ENCODE peak calls at places on chromosomes 2 and 18, in five cellular contexts. One of them, this sample, is unnamed.

GRCh38 chr18:12359515-12359927 is 17.5 kb downstream of the AFG3L2 start:
- DNase-seq in HCT116: no peak
- DNase-seq in HepG2: no peak
- DNase-seq in GM12878: no peak
- DNase-seq in SK-N-SH: no peak
- DNase-seq in this sample: no peak

GRCh38 chr2:54428401-54428800 is 27.7 kb upstream of the SPTBN1 start:
- DNase-seq in GM12878: no peak
- DNase-seq in HepG2: no peak
- DNase-seq in HCT116: no peak
- DNase-seq in SK-N-SH: no peak
- DNase-seq in this sample: no peak

GRCh38 chr2:58904091-58904490 is 663.0 kb upstream of the FANCL start:
- DNase-seq in GM12878: no peak
- DNase-seq in HepG2: no peak
- DNase-seq in HCT116: no peak
- DNase-seq in SK-N-SH: no peak
- DNase-seq in this sample: no peak

GRCh38 chr2:212712466-212712865 is 173.9 kb upstream of the ERBB4 start:
- DNase-seq in SK-N-SH: no peak
- DNase-seq in HepG2: no peak
- DNase-seq in GM12878: no peak
- DNase-seq in HCT116: no peak
- DNase-seq in this sample: no peak

GRCh38 chr2:128782411-128783192 is 463.9 kb upstream of the HS6ST1 start:
- DNase-seq in HCT116: no peak
- DNase-seq in GM12878: no peak
- DNase-seq in SK-N-SH: no peak
- DNase-seq in HepG2: no peak
- DNase-seq in this sample: no peak

GRCh38 chr18:78783564-78783960 is 196.1 kb upstream of the SALL3 start:
- DNase-seq in HepG2: no peak
- DNase-seq in GM12878: no peak
- DNase-seq in SK-N-SH: no peak
- DNase-seq in HCT116: no peak
- DNase-seq in this sample: no peak

GRCh38 chr2:201235865-201236811 is 24.2 kb upstream of the CASP8 start:
- DNase-seq in SK-N-SH: peak
- DNase-seq in HCT116: no peak
- DNase-seq in GM12878: no peak
- DNase-seq in HepG2: peak
- DNase-seq in this sample: peak

GRCh38 chr2:209876211-209876610 is 104.6 kb downstream of the UNC80 start:
- DNase-seq in GM12878: no peak
- DNase-seq in SK-N-SH: no peak
- DNase-seq in HCT116: no peak
- DNase-seq in HepG2: no peak
- DNase-seq in this sample: peak

GRCh38 chr2:11784747-11785610 is 38.5 kb downstream of the LPIN1 start:
- DNase-seq in HepG2: no peak
- DNase-seq in HCT116: no peak
- DNase-seq in SK-N-SH: peak
- DNase-seq in GM12878: no peak
- DNase-seq in this sample: peak

GRCh38 chr2:127193948-127194267 is 26.2 kb downstream of the CYP27C1 start:
- DNase-seq in SK-N-SH: no peak
- DNase-seq in GM12878: no peak
- DNase-seq in HCT116: no peak
- DNase-seq in HepG2: no peak
- DNase-seq in this sample: no peak

GRCh38 chr2:124289615-124290014 is 264.5 kb downstream of the CNTNAP5 start:
- DNase-seq in GM12878: no peak
- DNase-seq in HCT116: no peak
- DNase-seq in SK-N-SH: no peak
- DNase-seq in HepG2: no peak
- DNase-seq in this sample: no peak

GRCh38 chr2:145530653-145531052 is 1010.7 kb upstream of the ZEB2 start:
- DNase-seq in HepG2: no peak
- DNase-seq in HCT116: no peak
- DNase-seq in SK-N-SH: no peak
- DNase-seq in GM12878: no peak
- DNase-seq in this sample: no peak

GRCh38 chr18:57052173-57052572 is 94.7 kb upstream of the BOD1L2 start:
- DNase-seq in HepG2: no peak
- DNase-seq in HCT116: no peak
- DNase-seq in GM12878: no peak
- DNase-seq in SK-N-SH: no peak
- DNase-seq in this sample: no peak

GRCh38 chr18:23573948-23574431 is 12.3 kb downstream of the NPC1 start:
- DNase-seq in SK-N-SH: no peak
- DNase-seq in HepG2: no peak
- DNase-seq in HCT116: no peak
- DNase-seq in GM12878: no peak
- DNase-seq in this sample: no peak

GRCh38 chr2:12202301-12202700 is 455.9 kb downstream of the LPIN1 start:
- DNase-seq in GM12878: no peak
- DNase-seq in SK-N-SH: no peak
- DNase-seq in HCT116: no peak
- DNase-seq in HepG2: no peak
- DNase-seq in this sample: no peak

GRCh38 chr2:85063981-85064599 is 69.1 kb upstream of the TCF7L1 start:
- DNase-seq in HepG2: no peak
- DNase-seq in HCT116: no peak
- DNase-seq in SK-N-SH: no peak
- DNase-seq in GM12878: no peak
- DNase-seq in this sample: no peak

GRCh38 chr18:59324623-59324971 is 6.1 kb upstream of the CPLX4 start:
- DNase-seq in HCT116: no peak
- DNase-seq in GM12878: no peak
- DNase-seq in SK-N-SH: no peak
- DNase-seq in HepG2: no peak
- DNase-seq in this sample: no peak

GRCh38 chr2:218961651-218962570 is 2.4 kb downstream of the CDK5R2 start:
- DNase-seq in GM12878: no peak
- DNase-seq in HepG2: no peak
- DNase-seq in SK-N-SH: peak
- DNase-seq in HCT116: no peak
- DNase-seq in this sample: peak

GRCh38 chr18:63844254-63844653 is 43.3 kb upstream of the SERPINB2 start:
- DNase-seq in HepG2: no peak
- DNase-seq in HCT116: peak
- DNase-seq in GM12878: no peak
- DNase-seq in SK-N-SH: no peak
- DNase-seq in this sample: peak

GRCh38 chr2:231716641-231717280 is 8.4 kb downstream of the PTMA start:
- DNase-seq in SK-N-SH: no peak
- DNase-seq in HepG2: peak
- DNase-seq in GM12878: no peak
- DNase-seq in HCT116: no peak
- DNase-seq in this sample: no peak

GRCh38 chr2:36371070-36371962 is 15.7 kb downstream of the CRIM1 start:
- DNase-seq in SK-N-SH: no peak
- DNase-seq in HCT116: no peak
- DNase-seq in HepG2: peak
- DNase-seq in GM12878: no peak
- DNase-seq in this sample: peak

GRCh38 chr18:38459086-38459485 is 893.5 kb upstream of the CELF4 start:
- DNase-seq in HCT116: no peak
- DNase-seq in HepG2: no peak
- DNase-seq in GM12878: no peak
- DNase-seq in SK-N-SH: no peak
- DNase-seq in this sample: no peak

GRCh38 chr2:223626713-223627112 is 24.6 kb upstream of the SCG2 start:
- DNase-seq in SK-N-SH: no peak
- DNase-seq in GM12878: no peak
- DNase-seq in HCT116: no peak
- DNase-seq in HepG2: no peak
- DNase-seq in this sample: no peak

GRCh38 chr18:61946449-61946848 is 53.6 kb upstream of the RNF152 start:
- DNase-seq in HepG2: no peak
- DNase-seq in GM12878: no peak
- DNase-seq in HCT116: no peak
- DNase-seq in SK-N-SH: no peak
- DNase-seq in this sample: no peak

GRCh38 chr2:177211602-177212105 is 940 bp upstream of the HNRNPA3 start:
- DNase-seq in SK-N-SH: peak
- DNase-seq in HepG2: no peak
- DNase-seq in HCT116: no peak
- DNase-seq in GM12878: no peak
- DNase-seq in this sample: no peak

GRCh38 chr2:40287201-40287600 is 164.7 kb downstream of the SLC8A1 start:
- DNase-seq in HepG2: no peak
- DNase-seq in GM12878: no peak
- DNase-seq in SK-N-SH: no peak
- DNase-seq in HCT116: no peak
- DNase-seq in this sample: no peak
- TF ChIP-seq JUND in HepG2: no peak
- TF ChIP-seq JUND in GM12878: no peak
- TF ChIP-seq JUND in SK-N-SH: no peak
- TF ChIP-seq JUND in HCT116: no peak
- TF ChIP-seq JUND in this sample: no peak

GRCh38 chr2:189821953-189822748 is 37.9 kb downstream of the PMS1 start:
- DNase-seq in HepG2: no peak
- DNase-seq in HCT116: no peak
- DNase-seq in SK-N-SH: peak
- DNase-seq in GM12878: no peak
- DNase-seq in this sample: no peak
- TF ChIP-seq JUND in HepG2: no peak
- TF ChIP-seq JUND in HCT116: no peak
- TF ChIP-seq JUND in SK-N-SH: no peak
- TF ChIP-seq JUND in GM12878: no peak
- TF ChIP-seq JUND in this sample: no peak

GRCh38 chr18:73805991-73806390 is 341.6 kb downstream of the FBXO15 start:
- DNase-seq in HCT116: no peak
- DNase-seq in HepG2: no peak
- DNase-seq in GM12878: no peak
- DNase-seq in SK-N-SH: no peak
- DNase-seq in this sample: no peak
- TF ChIP-seq JUND in HCT116: no peak
- TF ChIP-seq JUND in HepG2: no peak
- TF ChIP-seq JUND in GM12878: no peak
- TF ChIP-seq JUND in SK-N-SH: no peak
- TF ChIP-seq JUND in this sample: no peak

GRCh38 chr2:176147790-176148496 is 3.4 kb upstream of the HOXD4 start:
- DNase-seq in SK-N-SH: no peak
- DNase-seq in HCT116: no peak
- DNase-seq in HepG2: no peak
- DNase-seq in GM12878: no peak
- DNase-seq in this sample: no peak

GRCh38 chr2:176145085-176145969 is 6.0 kb upstream of the HOXD4 start:
- DNase-seq in SK-N-SH: no peak
- DNase-seq in GM12878: no peak
- DNase-seq in HCT116: no peak
- DNase-seq in HepG2: no peak
- DNase-seq in this sample: no peak

GRCh38 chr2:176147215-176147789 is 4.0 kb upstream of the HOXD4 start:
- DNase-seq in SK-N-SH: no peak
- DNase-seq in HepG2: no peak
- DNase-seq in HCT116: no peak
- DNase-seq in GM12878: no peak
- DNase-seq in this sample: no peak

GRCh38 chr2:176146645-176147044 is 4.7 kb upstream of the HOXD4 start:
- DNase-seq in HepG2: no peak
- DNase-seq in HCT116: no peak
- DNase-seq in SK-N-SH: no peak
- DNase-seq in GM12878: no peak
- DNase-seq in this sample: no peak

DNA sequence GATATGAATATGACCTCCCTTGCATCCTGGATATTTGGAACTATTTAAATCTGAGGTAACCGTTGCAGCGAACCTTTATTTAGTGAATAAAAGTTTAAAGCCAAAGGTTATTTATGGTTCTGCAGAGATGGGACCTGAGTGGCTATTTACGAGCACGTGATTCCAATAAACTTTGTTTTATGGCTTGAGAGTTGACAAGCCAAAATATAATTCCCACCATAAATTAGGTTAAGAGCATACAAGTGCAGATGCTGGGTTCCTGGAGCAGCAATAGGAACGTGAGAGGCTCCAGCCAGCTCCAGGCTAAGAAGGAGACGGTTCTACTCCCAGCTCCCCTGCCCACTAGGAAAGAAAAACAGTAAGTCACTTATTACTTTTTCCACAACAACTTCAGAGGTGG is 5.2 kb upstream of the HOXD4 start:
- DNase-seq in HepG2: no peak
- DNase-seq in HCT116: no peak
- DNase-seq in GM12878: no peak
- DNase-seq in SK-N-SH: no peak
- DNase-seq in this sample: no peak
- TF ChIP-seq JUND in HepG2: no peak
- TF ChIP-seq JUND in HCT116: no peak
- TF ChIP-seq JUND in GM12878: no peak
- TF ChIP-seq JUND in SK-N-SH: no peak
- TF ChIP-seq JUND in this sample: no peak

DNA sequence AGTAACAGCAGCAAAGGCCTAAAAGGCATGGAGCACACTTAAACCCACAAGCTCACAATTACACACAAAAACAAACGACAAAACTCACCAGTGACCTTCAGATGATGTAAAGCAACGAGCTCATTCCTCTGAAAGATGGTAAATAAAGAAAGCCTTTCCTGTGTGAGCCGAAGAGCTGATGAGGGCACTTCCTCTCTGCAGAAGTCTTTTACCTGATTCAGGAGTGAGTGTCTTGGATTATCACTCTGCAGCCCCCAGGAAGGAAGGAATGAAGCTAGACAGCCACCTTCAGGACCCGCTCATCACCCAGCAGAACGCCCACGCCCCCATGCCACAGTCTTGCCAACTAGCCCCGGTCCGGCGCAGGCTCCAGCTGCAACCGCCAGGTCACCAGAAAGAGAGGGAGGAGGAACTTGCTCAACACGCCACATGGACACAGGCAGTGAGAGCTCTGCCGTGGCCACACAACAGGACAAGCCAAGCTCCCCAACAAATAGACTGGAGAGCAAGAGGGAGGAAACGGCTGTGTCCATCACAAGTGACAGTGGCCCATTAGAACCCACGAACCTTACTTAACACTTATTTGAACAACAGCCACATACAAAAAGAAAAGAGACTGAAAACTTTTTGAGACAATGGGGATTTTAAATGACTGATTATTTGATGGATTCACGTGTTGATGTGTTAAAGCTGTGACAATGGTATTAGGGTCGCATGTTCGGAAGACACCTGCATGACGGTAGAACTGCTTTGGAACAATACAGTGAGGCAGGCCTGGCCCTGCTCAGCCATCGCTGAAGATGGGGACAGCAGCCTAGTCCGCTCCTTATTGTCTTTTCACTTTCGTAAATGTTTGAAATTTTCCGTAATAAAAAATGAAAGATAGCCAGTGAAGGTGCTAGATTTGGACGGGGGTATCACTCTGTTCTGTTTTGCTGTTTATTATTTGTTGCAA is 127.3 kb downstream of the HDAC4 start:
- DNase-seq in HCT116: no peak
- DNase-seq in GM12878: no peak
- DNase-seq in SK-N-SH: no peak
- DNase-seq in HepG2: no peak
- DNase-seq in this sample: no peak
- TF ChIP-seq JUND in HCT116: no peak
- TF ChIP-seq JUND in GM12878: no peak
- TF ChIP-seq JUND in SK-N-SH: no peak
- TF ChIP-seq JUND in HepG2: no peak
- TF ChIP-seq JUND in this sample: no peak